ENCODE peak calls at places on chromosomes 7 and 10, in six cellular contexts. One of them, this sample, is unnamed.

GRCh38 chr10:112584276-112584675 is 137.3 kb downstream of the VTI1A start:
- DNase-seq in AG09309: no peak
- DNase-seq in thyroid gland: no peak
- DNase-seq in astrocyte of the spinal cord: no peak
- DNase-seq in neural progenitor cell: no peak
- DNase-seq in upper lobe of right lung: no peak
- DNase-seq in this sample: no peak

GRCh38 chr7:75621124-75621523 is 117.6 kb downstream of the HIP1 start:
- DNase-seq in neural progenitor cell: no peak
- DNase-seq in astrocyte of the spinal cord: no peak
- DNase-seq in thyroid gland: no peak
- DNase-seq in AG09309: no peak
- DNase-seq in upper lobe of right lung: no peak
- DNase-seq in this sample: no peak

GRCh38 chr7:30091431-30092386 is 43.1 kb upstream of the MTURN start:
- DNase-seq in neural progenitor cell: no peak
- DNase-seq in astrocyte of the spinal cord: peak; percentile 65
- DNase-seq in thyroid gland: no peak
- DNase-seq in AG09309: peak; percentile 77
- DNase-seq in upper lobe of right lung: no peak
- DNase-seq in this sample: no peak

GRCh38 chr7:55100172-55100961 is 81.5 kb downstream of the EGFR start:
- DNase-seq in thyroid gland: no peak
- DNase-seq in AG09309: no peak
- DNase-seq in upper lobe of right lung: peak; percentile 76
- DNase-seq in astrocyte of the spinal cord: no peak
- DNase-seq in neural progenitor cell: no peak
- DNase-seq in this sample: peak; percentile 51

GRCh38 chr10:29630205-29631048 is 4.3 kb downstream of the SVIL start:
- DNase-seq in thyroid gland: no peak
- DNase-seq in upper lobe of right lung: no peak
- DNase-seq in astrocyte of the spinal cord: no peak
- DNase-seq in neural progenitor cell: no peak
- DNase-seq in AG09309: no peak
- DNase-seq in this sample: no peak

GRCh38 chr10:43295436-43295835 is 28.6 kb upstream of the RASGEF1A start:
- DNase-seq in AG09309: no peak
- DNase-seq in thyroid gland: no peak
- DNase-seq in neural progenitor cell: no peak
- DNase-seq in astrocyte of the spinal cord: no peak
- DNase-seq in upper lobe of right lung: no peak
- DNase-seq in this sample: no peak

GRCh38 chr10:112185959-112186358 is 2.4 kb upstream of the GPAM start:
- DNase-seq in thyroid gland: no peak
- DNase-seq in upper lobe of right lung: no peak
- DNase-seq in neural progenitor cell: no peak
- DNase-seq in AG09309: no peak
- DNase-seq in astrocyte of the spinal cord: no peak
- DNase-seq in this sample: no peak

GRCh38 chr7:11648980-11649379 is 183.0 kb downstream of the THSD7A start:
- DNase-seq in upper lobe of right lung: no peak
- DNase-seq in neural progenitor cell: no peak
- DNase-seq in astrocyte of the spinal cord: peak; percentile 74
- DNase-seq in AG09309: no peak
- DNase-seq in thyroid gland: no peak
- DNase-seq in this sample: no peak

GRCh38 chr10:103197177-103197576 is 4.1 kb upstream of the NT5C2 start:
- DNase-seq in AG09309: no peak
- DNase-seq in thyroid gland: peak; percentile 48
- DNase-seq in upper lobe of right lung: no peak
- DNase-seq in astrocyte of the spinal cord: peak; percentile 73
- DNase-seq in neural progenitor cell: no peak
- DNase-seq in this sample: no peak

GRCh38 chr7:101823086-101823485 is 5.7 kb downstream of the CUX1 start:
- DNase-seq in neural progenitor cell: no peak
- DNase-seq in astrocyte of the spinal cord: no peak
- DNase-seq in upper lobe of right lung: peak; percentile 20
- DNase-seq in AG09309: no peak
- DNase-seq in thyroid gland: peak; percentile 56
- DNase-seq in this sample: no peak

GRCh38 chr7:125484755-125485154 is 555.1 kb upstream of the POT1 start:
- DNase-seq in astrocyte of the spinal cord: no peak
- DNase-seq in neural progenitor cell: no peak
- DNase-seq in AG09309: no peak
- DNase-seq in thyroid gland: no peak
- DNase-seq in upper lobe of right lung: no peak
- DNase-seq in this sample: no peak

GRCh38 chr10:66719483-66719882 is 206.4 kb upstream of the LRRTM3 start:
- DNase-seq in neural progenitor cell: no peak
- DNase-seq in thyroid gland: no peak
- DNase-seq in astrocyte of the spinal cord: no peak
- DNase-seq in upper lobe of right lung: no peak
- DNase-seq in AG09309: no peak
- DNase-seq in this sample: no peak

GRCh38 chr7:44396931-44397525 is 71.6 kb upstream of the CAMK2B start:
- DNase-seq in AG09309: no peak
- DNase-seq in neural progenitor cell: no peak
- DNase-seq in astrocyte of the spinal cord: no peak
- DNase-seq in thyroid gland: peak; percentile 30
- DNase-seq in upper lobe of right lung: no peak
- DNase-seq in this sample: no peak

GRCh38 chr10:10792681-10793080 is 225.0 kb upstream of the CELF2 start:
- DNase-seq in neural progenitor cell: peak; percentile 65
- DNase-seq in astrocyte of the spinal cord: peak; percentile 84
- DNase-seq in AG09309: peak; percentile 60
- DNase-seq in upper lobe of right lung: no peak
- DNase-seq in thyroid gland: no peak
- DNase-seq in this sample: no peak

GRCh38 chr10:75029874-75030273 is 81.6 kb upstream of the SAMD8 start:
- DNase-seq in AG09309: no peak
- DNase-seq in neural progenitor cell: no peak
- DNase-seq in upper lobe of right lung: no peak
- DNase-seq in thyroid gland: no peak
- DNase-seq in astrocyte of the spinal cord: no peak
- DNase-seq in this sample: peak; percentile 62

GRCh38 chr10:11517150-11517549 is 94.3 kb downstream of the USP6NL start:
- DNase-seq in astrocyte of the spinal cord: no peak
- DNase-seq in upper lobe of right lung: no peak
- DNase-seq in neural progenitor cell: no peak
- DNase-seq in AG09309: no peak
- DNase-seq in thyroid gland: no peak
- DNase-seq in this sample: no peak

GRCh38 chr7:32891046-32891799 is at the start of gene KBTBD2:
- DNase-seq in upper lobe of right lung: peak; percentile 93
- DNase-seq in AG09309: no peak
- DNase-seq in thyroid gland: peak; percentile 86
- DNase-seq in neural progenitor cell: peak; percentile 93
- DNase-seq in astrocyte of the spinal cord: peak; percentile 87
- DNase-seq in this sample: peak; percentile 82

DNA sequence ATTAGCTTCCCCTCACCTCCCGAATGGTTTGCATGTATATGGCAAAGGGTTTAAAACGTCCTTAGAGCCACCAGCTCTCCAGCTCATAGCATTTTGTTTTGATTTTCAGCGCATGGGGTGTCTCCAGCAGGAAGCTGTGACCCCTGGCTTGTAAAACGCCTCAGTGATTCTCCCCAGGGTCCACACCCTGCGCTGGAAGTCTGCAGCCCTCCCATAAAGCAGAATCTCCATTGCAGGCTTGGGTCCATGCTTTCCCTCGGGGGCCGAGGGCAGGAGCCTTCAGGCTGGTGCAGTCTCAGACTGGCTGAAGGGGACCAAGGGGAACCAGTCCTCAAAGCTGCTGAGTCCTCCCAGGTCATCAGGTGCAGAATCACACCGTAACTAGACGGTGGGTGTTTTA is 109.7 kb downstream of the VIPR2 start:
- DNase-seq in astrocyte of the spinal cord: no peak
- DNase-seq in upper lobe of right lung: no peak
- DNase-seq in neural progenitor cell: no peak
- DNase-seq in AG09309: no peak
- DNase-seq in thyroid gland: no peak
- DNase-seq in this sample: no peak
- TF ChIP-seq CTCF in astrocyte of the spinal cord: no peak
- TF ChIP-seq CTCF in upper lobe of right lung: no peak
- TF ChIP-seq CTCF in neural progenitor cell: no peak
- TF ChIP-seq CTCF in AG09309: no peak
- TF ChIP-seq CTCF in thyroid gland: no peak
- TF ChIP-seq CTCF in this sample: no peak

DNA sequence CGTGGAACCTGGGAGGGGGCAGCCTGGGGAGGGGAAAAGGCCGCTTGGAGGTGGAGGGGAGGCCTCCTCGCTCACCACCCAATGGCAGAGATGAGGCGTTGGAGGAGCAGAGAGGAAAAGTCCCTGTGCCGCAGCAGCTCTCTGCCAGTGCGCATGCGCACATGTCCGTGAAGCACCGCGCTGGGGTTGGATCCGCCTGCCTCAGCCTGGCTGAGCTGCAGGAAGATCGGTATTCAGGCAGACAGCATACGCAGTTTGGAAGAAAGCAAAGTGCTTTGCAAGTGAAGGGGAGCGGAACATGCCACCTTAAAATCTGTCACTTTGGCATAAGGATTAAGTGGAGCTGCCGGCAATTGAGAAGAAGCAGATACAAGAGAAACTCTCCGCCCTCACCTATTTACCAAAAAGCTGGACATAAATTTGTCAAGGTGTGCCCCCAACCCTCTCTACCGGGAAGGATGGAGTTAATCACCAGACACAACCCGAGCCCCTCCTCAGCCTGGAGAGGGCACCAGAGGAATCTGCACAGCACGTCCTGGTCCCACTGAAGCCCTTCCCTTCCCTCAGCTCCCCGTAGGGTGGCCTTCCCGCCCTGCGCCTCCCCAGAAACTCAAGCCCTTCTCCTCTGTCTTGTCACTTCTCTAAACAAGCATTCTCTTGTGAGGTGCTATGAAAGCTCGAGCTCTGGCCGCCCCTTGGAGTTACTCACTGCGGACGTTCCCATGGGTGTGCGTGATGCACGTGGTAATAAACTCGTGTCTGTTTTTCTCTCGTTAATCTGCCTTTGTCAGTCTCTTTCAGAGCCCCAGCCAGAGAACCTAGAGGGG is 32.2 kb upstream of the TMEM72 start:
- DNase-seq in neural progenitor cell: peak; percentile 95
- DNase-seq in AG09309: no peak
- DNase-seq in thyroid gland: peak; percentile 91
- DNase-seq in upper lobe of right lung: peak; percentile 91
- DNase-seq in astrocyte of the spinal cord: peak; percentile 81
- DNase-seq in this sample: peak; percentile 89
- TF ChIP-seq CTCF in neural progenitor cell: peak; percentile 43
- TF ChIP-seq CTCF in AG09309: peak; percentile 15
- TF ChIP-seq CTCF in thyroid gland: no peak
- TF ChIP-seq CTCF in upper lobe of right lung: no peak
- TF ChIP-seq CTCF in astrocyte of the spinal cord: peak; percentile 6
- TF ChIP-seq CTCF in this sample: no peak

GRCh38 chr7:15556706-15557105 is 5.1 kb downstream of the AGMO start:
- DNase-seq in thyroid gland: no peak
- DNase-seq in neural progenitor cell: no peak
- DNase-seq in astrocyte of the spinal cord: no peak
- DNase-seq in AG09309: no peak
- DNase-seq in upper lobe of right lung: no peak
- DNase-seq in this sample: no peak

GRCh38 chr7:15557186-15557585 is 4.6 kb downstream of the AGMO start:
- DNase-seq in astrocyte of the spinal cord: no peak
- DNase-seq in AG09309: no peak
- DNase-seq in upper lobe of right lung: no peak
- DNase-seq in thyroid gland: no peak
- DNase-seq in neural progenitor cell: no peak
- DNase-seq in this sample: no peak

GRCh38 chr7:15554081-15554480 is 7.7 kb downstream of the AGMO start:
- DNase-seq in neural progenitor cell: no peak
- DNase-seq in astrocyte of the spinal cord: peak; percentile 36
- DNase-seq in AG09309: no peak
- DNase-seq in upper lobe of right lung: no peak
- DNase-seq in thyroid gland: no peak
- DNase-seq in this sample: no peak

GRCh38 chr7:15554744-15555143 is 7.1 kb downstream of the AGMO start:
- DNase-seq in thyroid gland: no peak
- DNase-seq in neural progenitor cell: no peak
- DNase-seq in upper lobe of right lung: no peak
- DNase-seq in astrocyte of the spinal cord: no peak
- DNase-seq in AG09309: no peak
- DNase-seq in this sample: no peak

GRCh38 chr7:15555385-15555859 is 6.4 kb downstream of the AGMO start:
- DNase-seq in AG09309: no peak
- DNase-seq in astrocyte of the spinal cord: peak; percentile 34
- DNase-seq in thyroid gland: no peak
- DNase-seq in upper lobe of right lung: no peak
- DNase-seq in neural progenitor cell: no peak
- DNase-seq in this sample: no peak
- TF ChIP-seq CTCF in AG09309: peak; percentile 49
- TF ChIP-seq CTCF in astrocyte of the spinal cord: peak; percentile 41
- TF ChIP-seq CTCF in thyroid gland: no peak
- TF ChIP-seq CTCF in upper lobe of right lung: no peak
- TF ChIP-seq CTCF in neural progenitor cell: no peak
- TF ChIP-seq CTCF in this sample: no peak

GRCh38 chr10:17665742-17666141 is 21.8 kb downstream of the STAM start:
- DNase-seq in neural progenitor cell: no peak
- DNase-seq in AG09309: peak; percentile 69
- DNase-seq in thyroid gland: no peak
- DNase-seq in upper lobe of right lung: no peak
- DNase-seq in astrocyte of the spinal cord: peak; percentile 89
- DNase-seq in this sample: no peak
- TF ChIP-seq CTCF in neural progenitor cell: no peak
- TF ChIP-seq CTCF in AG09309: no peak
- TF ChIP-seq CTCF in thyroid gland: no peak
- TF ChIP-seq CTCF in upper lobe of right lung: no peak
- TF ChIP-seq CTCF in astrocyte of the spinal cord: no peak
- TF ChIP-seq CTCF in this sample: no peak

GRCh38 chr10:62073429-62073828 is 171.9 kb downstream of the ARID5B start:
- DNase-seq in astrocyte of the spinal cord: no peak
- DNase-seq in neural progenitor cell: no peak
- DNase-seq in AG09309: no peak
- DNase-seq in thyroid gland: no peak
- DNase-seq in upper lobe of right lung: no peak
- DNase-seq in this sample: no peak

GRCh38 chr10:62071846-62072281 is 170.4 kb downstream of the ARID5B start:
- DNase-seq in thyroid gland: no peak
- DNase-seq in upper lobe of right lung: no peak
- DNase-seq in astrocyte of the spinal cord: peak; percentile 72
- DNase-seq in AG09309: no peak
- DNase-seq in neural progenitor cell: peak; percentile 19
- DNase-seq in this sample: no peak

GRCh38 chr10:62075912-62076311 is 174.4 kb downstream of the ARID5B start:
- DNase-seq in AG09309: no peak
- DNase-seq in thyroid gland: no peak
- DNase-seq in astrocyte of the spinal cord: no peak
- DNase-seq in neural progenitor cell: no peak
- DNase-seq in upper lobe of right lung: no peak
- DNase-seq in this sample: no peak

GRCh38 chr10:62075414-62075813 is 173.9 kb downstream of the ARID5B start:
- DNase-seq in astrocyte of the spinal cord: no peak
- DNase-seq in upper lobe of right lung: no peak
- DNase-seq in thyroid gland: no peak
- DNase-seq in neural progenitor cell: no peak
- DNase-seq in AG09309: no peak
- DNase-seq in this sample: no peak

GRCh38 chr10:62072901-62073300 is 171.4 kb downstream of the ARID5B start:
- DNase-seq in thyroid gland: no peak
- DNase-seq in astrocyte of the spinal cord: no peak
- DNase-seq in AG09309: no peak
- DNase-seq in neural progenitor cell: no peak
- DNase-seq in upper lobe of right lung: no peak
- DNase-seq in this sample: no peak
- TF ChIP-seq CTCF in thyroid gland: no peak
- TF ChIP-seq CTCF in astrocyte of the spinal cord: no peak
- TF ChIP-seq CTCF in AG09309: no peak
- TF ChIP-seq CTCF in neural progenitor cell: no peak
- TF ChIP-seq CTCF in upper lobe of right lung: no peak
- TF ChIP-seq CTCF in this sample: no peak